ENCODE peak calls at places on chromosomes 4 and X, in five cellular contexts. One of them, this sample, is unnamed.
A peak's percentile ranks its signal among the peaks of the same experiment; 100 is the strongest.

GRCh38 chr4:167424338-167425256 is 190.3 kb upstream of the SPOCK3 start:
- DNase-seq in H9: no peak
- DNase-seq in neuronal stem cell: no peak
- DNase-seq in trophoblast cell: no peak
- DNase-seq in H1: no peak
- DNase-seq in this sample: no peak

GRCh38 chr4:112591593-112591992 is 45.1 kb downstream of the ZGRF1 start:
- DNase-seq in H9: no peak
- DNase-seq in neuronal stem cell: no peak
- DNase-seq in trophoblast cell: no peak
- DNase-seq in H1: no peak
- DNase-seq in this sample: no peak

GRCh38 chrX:72020788-72021187 is 110.1 kb downstream of the NHSL2 start:
- DNase-seq in H9: no peak
- DNase-seq in neuronal stem cell: no peak
- DNase-seq in trophoblast cell: no peak
- DNase-seq in H1: no peak
- DNase-seq in this sample: no peak

GRCh38 chr4:79174855-79175254 is 151.0 kb downstream of the NAA11 start:
- DNase-seq in H9: no peak
- DNase-seq in neuronal stem cell: no peak
- DNase-seq in trophoblast cell: no peak
- DNase-seq in H1: no peak
- DNase-seq in this sample: no peak

GRCh38 chr4:35247047-35247446 is 997.3 kb downstream of the ARAP2 start:
- DNase-seq in H9: no peak
- DNase-seq in neuronal stem cell: no peak
- DNase-seq in trophoblast cell: no peak
- DNase-seq in H1: no peak
- DNase-seq in this sample: no peak

GRCh38 chrX:39840141-39841126 is 257.3 kb downstream of the BCOR start:
- DNase-seq in H9: no peak
- DNase-seq in neuronal stem cell: no peak
- DNase-seq in trophoblast cell: no peak
- DNase-seq in H1: no peak
- DNase-seq in this sample: no peak

GRCh38 chr4:124019749-124020549 is 623.4 kb downstream of the SPRY1 start:
- DNase-seq in H9: no peak
- DNase-seq in neuronal stem cell: no peak
- DNase-seq in trophoblast cell: no peak
- DNase-seq in H1: no peak
- DNase-seq in this sample: peak; percentile 17

GRCh38 chrX:32448320-32448719 is 763.0 kb downstream of the DMD start:
- DNase-seq in H9: no peak
- DNase-seq in neuronal stem cell: no peak
- DNase-seq in trophoblast cell: no peak
- DNase-seq in H1: no peak
- DNase-seq in this sample: peak; percentile 13

GRCh38 chrX:124507276-124507675 is 160.9 kb downstream of the SH2D1A start:
- DNase-seq in H9: no peak
- DNase-seq in neuronal stem cell: no peak
- DNase-seq in trophoblast cell: no peak
- DNase-seq in H1: no peak
- DNase-seq in this sample: peak; percentile 51

GRCh38 chrX:129877401-129877800 is 28.6 kb upstream of the UTP14A start:
- DNase-seq in H9: no peak
- DNase-seq in neuronal stem cell: no peak
- DNase-seq in trophoblast cell: peak; percentile 83
- DNase-seq in H1: peak; percentile 0
- DNase-seq in this sample: no peak

GRCh38 chr4:34261799-34262314 is 1982.5 kb downstream of the ARAP2 start:
- DNase-seq in H9: no peak
- DNase-seq in neuronal stem cell: no peak
- DNase-seq in trophoblast cell: no peak
- DNase-seq in H1: no peak
- DNase-seq in this sample: no peak

GRCh38 chr4:107578321-107578720 is 141.7 kb downstream of the PAPSS1 start:
- DNase-seq in H9: no peak
- DNase-seq in neuronal stem cell: no peak
- DNase-seq in trophoblast cell: no peak
- DNase-seq in H1: no peak
- DNase-seq in this sample: no peak

GRCh38 chr4:8342651-8343050 is 73.1 kb downstream of the HTRA3 start:
- DNase-seq in H9: peak; percentile 77
- DNase-seq in neuronal stem cell: no peak
- DNase-seq in trophoblast cell: no peak
- DNase-seq in H1: no peak
- DNase-seq in this sample: no peak

GRCh38 chr4:70863099-70863790 is 23.6 kb upstream of the GRSF1 start:
- DNase-seq in H9: no peak
- DNase-seq in neuronal stem cell: no peak
- DNase-seq in trophoblast cell: peak; percentile 38
- DNase-seq in H1: no peak
- DNase-seq in this sample: peak; percentile 5

GRCh38 chrX:66553973-66554372 is 84.9 kb downstream of the EDA2R start:
- DNase-seq in H9: no peak
- DNase-seq in neuronal stem cell: no peak
- DNase-seq in trophoblast cell: no peak
- DNase-seq in H1: no peak
- DNase-seq in this sample: no peak

GRCh38 chrX:20042221-20042620 is 51.4 kb upstream of the BCLAF3 start:
- DNase-seq in H9: no peak
- DNase-seq in neuronal stem cell: no peak
- DNase-seq in trophoblast cell: no peak
- DNase-seq in H1: no peak
- DNase-seq in this sample: no peak

GRCh38 chr4:145487626-145488025 is 6.0 kb downstream of the SMAD1 start:
- DNase-seq in H9: no peak
- DNase-seq in neuronal stem cell: no peak
- DNase-seq in trophoblast cell: no peak
- DNase-seq in H1: no peak
- DNase-seq in this sample: no peak

GRCh38 chrX:42119076-42119475 is 195.7 kb upstream of the CASK start:
- DNase-seq in H9: no peak
- DNase-seq in neuronal stem cell: no peak
- DNase-seq in trophoblast cell: no peak
- DNase-seq in H1: no peak
- DNase-seq in this sample: peak; percentile 78

GRCh38 chr4:106011387-106011786 is 116.1 kb downstream of the NPNT start:
- DNase-seq in H9: no peak
- DNase-seq in neuronal stem cell: no peak
- DNase-seq in trophoblast cell: no peak
- DNase-seq in H1: no peak
- DNase-seq in this sample: no peak

GRCh38 chr4:164779811-164780216 is 25.9 kb downstream of the SMIM31 start:
- DNase-seq in H9: peak; percentile 63
- DNase-seq in neuronal stem cell: peak; percentile 43
- DNase-seq in trophoblast cell: peak; percentile 76
- DNase-seq in H1: peak; percentile 10
- DNase-seq in this sample: peak; percentile 43

GRCh38 chr4:153541426-153542096 is 75.4 kb downstream of the TMEM131L start:
- DNase-seq in H9: no peak
- DNase-seq in neuronal stem cell: no peak
- DNase-seq in trophoblast cell: no peak
- DNase-seq in H1: no peak
- DNase-seq in this sample: peak; percentile 46

GRCh38 chr4:721261-722171 is 15.9 kb downstream of the PCGF3 start:
- DNase-seq in H9: no peak
- DNase-seq in neuronal stem cell: no peak
- DNase-seq in trophoblast cell: peak; percentile 12
- DNase-seq in H1: no peak
- DNase-seq in this sample: no peak

GRCh38 chr4:55269970-55270369 is 76.1 kb upstream of the SRD5A3 start:
- DNase-seq in H9: no peak
- DNase-seq in neuronal stem cell: no peak
- DNase-seq in trophoblast cell: no peak
- DNase-seq in H1: no peak
- DNase-seq in this sample: no peak

GRCh38 chr4:16826397-16826910 is 72.0 kb downstream of the LDB2 start:
- DNase-seq in H9: no peak
- DNase-seq in neuronal stem cell: no peak
- DNase-seq in trophoblast cell: no peak
- DNase-seq in H1: no peak
- DNase-seq in this sample: no peak

GRCh38 chr4:2637956-2638552 is 101.6 kb downstream of the FAM193A start:
- DNase-seq in H9: no peak
- DNase-seq in neuronal stem cell: no peak
- DNase-seq in trophoblast cell: no peak
- DNase-seq in H1: no peak
- DNase-seq in this sample: no peak

GRCh38 chrX:3280706-3281105 is 65.7 kb downstream of the MXRA5 start:
- DNase-seq in H9: no peak
- DNase-seq in neuronal stem cell: no peak
- DNase-seq in trophoblast cell: no peak
- DNase-seq in H1: no peak
- DNase-seq in this sample: no peak

GRCh38 chrX:15877380-15877779 is 22.8 kb upstream of the AP1S2 start:
- DNase-seq in H9: no peak
- DNase-seq in neuronal stem cell: no peak
- DNase-seq in trophoblast cell: no peak
- DNase-seq in H1: no peak
- DNase-seq in this sample: no peak

GRCh38 chr4:6875431-6875831 is 34.2 kb upstream of the TBC1D14 start:
- DNase-seq in H9: no peak
- DNase-seq in neuronal stem cell: no peak
- DNase-seq in trophoblast cell: no peak
- DNase-seq in H1: no peak
- DNase-seq in this sample: no peak

GRCh38 chr4:6002926-6003325 is 15.3 kb downstream of the C4orf50 start:
- DNase-seq in H9: no peak
- DNase-seq in neuronal stem cell: no peak
- DNase-seq in trophoblast cell: no peak
- DNase-seq in H1: no peak
- DNase-seq in this sample: no peak

GRCh38 chrX:13748486-13748885 is 13.9 kb downstream of the OFD1 start:
- DNase-seq in H9: no peak
- DNase-seq in neuronal stem cell: no peak
- DNase-seq in trophoblast cell: no peak
- DNase-seq in H1: no peak
- DNase-seq in this sample: no peak

GRCh38 chr4:87058272-87059073 is 123.7 kb downstream of the AFF1 start:
- DNase-seq in H9: peak; percentile 53
- DNase-seq in neuronal stem cell: no peak
- DNase-seq in trophoblast cell: peak; percentile 80
- DNase-seq in H1: no peak
- DNase-seq in this sample: peak; percentile 47

GRCh38 chr4:87057835-87058234 is 123.0 kb downstream of the AFF1 start:
- DNase-seq in H9: no peak
- DNase-seq in neuronal stem cell: no peak
- DNase-seq in trophoblast cell: no peak
- DNase-seq in H1: no peak
- DNase-seq in this sample: no peak

GRCh38 chr4:87055340-87055739 is 120.5 kb downstream of the AFF1 start:
- DNase-seq in H9: no peak
- DNase-seq in neuronal stem cell: no peak
- DNase-seq in trophoblast cell: no peak
- DNase-seq in H1: no peak
- DNase-seq in this sample: no peak

GRCh38 chr4:87054900-87055299 is 120.1 kb downstream of the AFF1 start:
- DNase-seq in H9: no peak
- DNase-seq in neuronal stem cell: no peak
- DNase-seq in trophoblast cell: no peak
- DNase-seq in H1: no peak
- DNase-seq in this sample: no peak

GRCh38 chr4:87056884-87057283 is 122.1 kb downstream of the AFF1 start:
- DNase-seq in H9: no peak
- DNase-seq in neuronal stem cell: no peak
- DNase-seq in trophoblast cell: no peak
- DNase-seq in H1: no peak
- DNase-seq in this sample: no peak
- H2AFZ ChIP-seq in H9: no peak overlapping the region
- H2AFZ ChIP-seq in neuronal stem cell: no peak overlapping the region
- H2AFZ ChIP-seq in trophoblast cell: no peak overlapping the region
- H2AFZ ChIP-seq in H1: no peak overlapping the region
- H2AFZ ChIP-seq in this sample: no peak overlapping the region

DNA sequence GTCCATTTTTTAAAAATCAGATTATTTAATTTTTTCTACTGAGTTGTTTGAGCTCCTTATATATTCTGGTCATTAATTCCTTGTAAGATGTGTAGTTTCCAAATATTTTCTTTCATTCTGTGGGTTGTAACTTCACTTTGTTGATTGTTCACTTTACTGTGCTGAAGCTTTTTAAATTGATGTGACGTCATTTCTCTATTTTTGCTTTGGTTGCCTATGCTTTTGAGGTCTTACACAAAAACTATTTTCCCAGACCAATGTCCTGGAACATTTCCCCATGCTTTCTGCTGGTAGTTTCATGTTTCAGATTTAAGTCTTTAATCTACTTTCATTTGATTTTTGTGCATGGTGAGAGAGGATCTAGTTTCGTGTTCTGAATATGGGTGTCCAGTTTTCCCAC is 753.6 kb downstream of the TRIML1 start:
- DNase-seq in H9: no peak
- DNase-seq in neuronal stem cell: no peak
- DNase-seq in trophoblast cell: no peak
- DNase-seq in H1: no peak
- DNase-seq in this sample: no peak
- H2BK12ac ChIP-seq in H9: no peak overlapping the region
- H2BK12ac ChIP-seq in neuronal stem cell: no peak overlapping the region
- H2BK12ac ChIP-seq in trophoblast cell: no peak overlapping the region
- H2BK12ac ChIP-seq in H1: no peak overlapping the region
- H2BK12ac ChIP-seq in this sample: no peak overlapping the region

GRCh38 chr4:56613101-56613862 is 67.8 kb downstream of the HOPX start:
- DNase-seq in H9: no peak
- DNase-seq in neuronal stem cell: no peak
- DNase-seq in trophoblast cell: peak; percentile 39
- DNase-seq in H1: no peak
- DNase-seq in this sample: peak; percentile 86
- H2AFZ ChIP-seq in H9: no peak overlapping the region
- H2AFZ ChIP-seq in neuronal stem cell: no peak overlapping the region
- H2AFZ ChIP-seq in trophoblast cell: no peak overlapping the region
- H2AFZ ChIP-seq in H1: no peak overlapping the region
- H2AFZ ChIP-seq in this sample: no peak overlapping the region

GRCh38 chrX:966396-967070 is 245.9 kb downstream of the CRLF2 start:
- DNase-seq in H9: no peak
- DNase-seq in neuronal stem cell: no peak
- DNase-seq in trophoblast cell: no peak
- DNase-seq in H1: no peak
- DNase-seq in this sample: no peak

GRCh38 chrX:964831-965416 is 247.5 kb downstream of the CRLF2 start:
- DNase-seq in H9: no peak
- DNase-seq in neuronal stem cell: no peak
- DNase-seq in trophoblast cell: no peak
- DNase-seq in H1: no peak
- DNase-seq in this sample: no peak

GRCh38 chrX:960821-961220 is 251.6 kb downstream of the CRLF2 start:
- DNase-seq in H9: no peak
- DNase-seq in neuronal stem cell: no peak
- DNase-seq in trophoblast cell: no peak
- DNase-seq in H1: no peak
- DNase-seq in this sample: no peak
- H2BK12ac ChIP-seq in H9: no peak overlapping the region
- H2BK12ac ChIP-seq in neuronal stem cell: no peak overlapping the region
- H2BK12ac ChIP-seq in trophoblast cell: no peak overlapping the region
- H2BK12ac ChIP-seq in H1: no peak overlapping the region
- H2BK12ac ChIP-seq in this sample: no peak overlapping the region

This sample was measured in mesenchymal stem cell.